ENCODE peak calls at places on chromosome 1, in eight cellular contexts. U is activated effector memory CD4-positive, alpha-beta T cell treated with Interleukin-2 at 50 U/mL for 16 hours; G is stimulated activated CD8-positive, alpha-beta memory T cell treated with anti-CD3 and anti-CD28 coated beads, Interleukin-2, amount 100 ng/mL, for 1 hour; O is activated naive CD8-positive, alpha-beta T cell treated with anti-CD3 and anti-CD28 coated beads, Interleukin-2, amount 50 U/mL, for 24 hours; Q is amygdala; P is globus pallidus; S is right lobe of liver; J is colonic mucosa. R is an unnamed sample.

GRCh38 chr1:182015360-182015759 is 46.2 kb downstream of the ZNF648 start:
- DNase-seq in U (no peak), G (no peak), O (no peak), Q (no peak), P (no peak), S (no peak), J (no peak), R (no peak)

GRCh38 chr1:204294371-204294770 is 65.4 kb downstream of the PLEKHA6 start:
- DNase-seq in U (no peak), G (no peak), O (no peak), Q (no peak), P (no peak), S (no peak), J (no peak), R (no peak)

GRCh38 chr1:210587547-210587946 is 258.8 kb downstream of the HHAT start:
- DNase-seq in U (no peak), G (no peak), O (no peak), Q (no peak), P (no peak), S (no peak), J (no peak), R (no peak)

GRCh38 chr1:245153645-245154428 is 948 bp upstream of the KIF26B start:
- DNase-seq in U (no peak), G (no peak), O (peak; percentile 16), Q (no peak), P (no peak), S (peak; percentile 60), J (peak; percentile 19), R (no peak)

GRCh38 chr1:222754386-222755139 is 17.6 kb downstream of the FAM177B start:
- DNase-seq in U (no peak), G (no peak), O (no peak), Q (peak; percentile 23), P (peak; percentile 49), S (peak; percentile 53), J (no peak), R (no peak)

GRCh38 chr1:40059292-40059959 is 18.9 kb downstream of the CAP1 start:
- DNase-seq in U (no peak), G (no peak), O (no peak), Q (no peak), P (no peak), S (no peak), J (no peak), R (no peak)

GRCh38 chr1:76012341-76013208 is 62.0 kb upstream of the ST6GALNAC3 start:
- DNase-seq in U (no peak), G (no peak), O (no peak), Q (no peak), P (no peak), S (no peak), J (no peak), R (no peak)

GRCh38 chr1:41622402-41622801 is 137.9 kb upstream of the EDN2 start:
- DNase-seq in U (no peak), G (no peak), O (no peak), Q (no peak), P (no peak), S (no peak), J (no peak), R (no peak)

GRCh38 chr1:6774381-6774780 is 10.9 kb upstream of the CAMTA1 start:
- DNase-seq in U (no peak), G (no peak), O (no peak), Q (no peak), P (no peak), S (no peak), J (no peak), R (no peak)